ENCODE peak calls at places on chromosomes 2 and 18, in seven cellular contexts. One of them, this sample, is unnamed.

GRCh38 chr2:63658176-63658968 is 69.6 kb downstream of the MDH1 start:
- DNase-seq in glutamatergic neuron: no peak
- DNase-seq in colonic mucosa: no peak
- DNase-seq in thoracic aorta: no peak
- DNase-seq in esophagus squamous epithelium: no peak
- DNase-seq in A549: no peak
- DNase-seq in AG04450: no peak
- DNase-seq in this sample: no peak

GRCh38 chr2:2912731-2913130 is 464.9 kb downstream of the EIPR1 start:
- DNase-seq in colonic mucosa: no peak
- DNase-seq in thoracic aorta: no peak
- DNase-seq in glutamatergic neuron: no peak
- DNase-seq in A549: no peak
- DNase-seq in esophagus squamous epithelium: no peak
- DNase-seq in AG04450: no peak
- DNase-seq in this sample: no peak

GRCh38 chr2:226984461-226985226 is 148.8 kb downstream of the RHBDD1 start:
- DNase-seq in A549: no peak
- DNase-seq in thoracic aorta: no peak
- DNase-seq in esophagus squamous epithelium: no peak
- DNase-seq in glutamatergic neuron: no peak
- DNase-seq in colonic mucosa: no peak
- DNase-seq in AG04450: no peak
- DNase-seq in this sample: no peak

GRCh38 chr18:63956755-63957154 is 7.7 kb downstream of the HMSD start:
- DNase-seq in AG04450: no peak
- DNase-seq in esophagus squamous epithelium: no peak
- DNase-seq in colonic mucosa: no peak
- DNase-seq in thoracic aorta: no peak
- DNase-seq in glutamatergic neuron: no peak
- DNase-seq in A549: no peak
- DNase-seq in this sample: peak; percentile 13

GRCh38 chr2:146879882-146880281 is 964.9 kb upstream of the ACVR2A start:
- DNase-seq in A549: no peak
- DNase-seq in colonic mucosa: no peak
- DNase-seq in esophagus squamous epithelium: no peak
- DNase-seq in glutamatergic neuron: no peak
- DNase-seq in AG04450: no peak
- DNase-seq in thoracic aorta: no peak
- DNase-seq in this sample: no peak

GRCh38 chr18:54877076-54877475 is 48.8 kb downstream of the RAB27B start:
- DNase-seq in glutamatergic neuron: no peak
- DNase-seq in thoracic aorta: no peak
- DNase-seq in A549: no peak
- DNase-seq in AG04450: no peak
- DNase-seq in esophagus squamous epithelium: no peak
- DNase-seq in colonic mucosa: no peak
- DNase-seq in this sample: no peak

GRCh38 chr2:191565647-191566198 is 112.2 kb upstream of the NABP1 start:
- DNase-seq in AG04450: no peak
- DNase-seq in esophagus squamous epithelium: no peak
- DNase-seq in A549: no peak
- DNase-seq in colonic mucosa: no peak
- DNase-seq in glutamatergic neuron: no peak
- DNase-seq in thoracic aorta: no peak
- DNase-seq in this sample: no peak

GRCh38 chr2:98634406-98635092 is 26.2 kb downstream of the UNC50 start:
- DNase-seq in colonic mucosa: no peak
- DNase-seq in AG04450: no peak
- DNase-seq in thoracic aorta: no peak
- DNase-seq in glutamatergic neuron: peak; percentile 54
- DNase-seq in esophagus squamous epithelium: no peak
- DNase-seq in A549: peak; percentile 29
- DNase-seq in this sample: peak; percentile 11

GRCh38 chr2:128457716-128458115 is 139.0 kb upstream of the HS6ST1 start:
- DNase-seq in A549: no peak
- DNase-seq in AG04450: no peak
- DNase-seq in esophagus squamous epithelium: no peak
- DNase-seq in glutamatergic neuron: no peak
- DNase-seq in colonic mucosa: no peak
- DNase-seq in thoracic aorta: no peak
- DNase-seq in this sample: no peak

GRCh38 chr2:173834124-173834523 is 131.0 kb downstream of the SP3 start:
- DNase-seq in A549: no peak
- DNase-seq in thoracic aorta: no peak
- DNase-seq in colonic mucosa: no peak
- DNase-seq in glutamatergic neuron: no peak
- DNase-seq in esophagus squamous epithelium: no peak
- DNase-seq in AG04450: no peak
- DNase-seq in this sample: no peak

GRCh38 chr18:51039138-51040112 is 9.4 kb downstream of the SMAD4 start:
- DNase-seq in esophagus squamous epithelium: no peak
- DNase-seq in colonic mucosa: peak; percentile 25
- DNase-seq in glutamatergic neuron: no peak
- DNase-seq in A549: no peak
- DNase-seq in AG04450: no peak
- DNase-seq in thoracic aorta: no peak
- DNase-seq in this sample: no peak

GRCh38 chr2:200300650-200301314 is 5.7 kb upstream of the SPATS2L start:
- DNase-seq in esophagus squamous epithelium: no peak
- DNase-seq in glutamatergic neuron: no peak
- DNase-seq in AG04450: no peak
- DNase-seq in thoracic aorta: no peak
- DNase-seq in colonic mucosa: no peak
- DNase-seq in A549: peak; percentile 77
- DNase-seq in this sample: peak; percentile 97

GRCh38 chr18:77132369-77133050 is at the start of gene MBP:
- DNase-seq in thoracic aorta: no peak
- DNase-seq in colonic mucosa: peak; percentile 90
- DNase-seq in A549: peak; percentile 45
- DNase-seq in AG04450: no peak
- DNase-seq in glutamatergic neuron: peak; percentile 74
- DNase-seq in esophagus squamous epithelium: peak; percentile 11
- DNase-seq in this sample: peak; percentile 34

GRCh38 chr2:9306910-9307309 is 100.3 kb downstream of the ASAP2 start:
- DNase-seq in A549: no peak
- DNase-seq in colonic mucosa: no peak
- DNase-seq in glutamatergic neuron: peak; percentile 15
- DNase-seq in thoracic aorta: no peak
- DNase-seq in AG04450: no peak
- DNase-seq in esophagus squamous epithelium: no peak
- DNase-seq in this sample: peak; percentile 69

GRCh38 chr2:134401081-134401497 is 147.2 kb downstream of the MGAT5 start:
- DNase-seq in esophagus squamous epithelium: no peak
- DNase-seq in glutamatergic neuron: no peak
- DNase-seq in colonic mucosa: no peak
- DNase-seq in thoracic aorta: no peak
- DNase-seq in A549: no peak
- DNase-seq in AG04450: no peak
- DNase-seq in this sample: no peak

GRCh38 chr18:30915336-30915988 is 127.1 kb downstream of the DSC3 start:
- DNase-seq in A549: peak; percentile 22
- DNase-seq in colonic mucosa: no peak
- DNase-seq in AG04450: no peak
- DNase-seq in thoracic aorta: no peak
- DNase-seq in glutamatergic neuron: no peak
- DNase-seq in esophagus squamous epithelium: no peak
- DNase-seq in this sample: no peak

GRCh38 chr18:21145371-21145770 is 33.8 kb upstream of the ROCK1 start:
- DNase-seq in A549: no peak
- DNase-seq in AG04450: no peak
- DNase-seq in thoracic aorta: no peak
- DNase-seq in glutamatergic neuron: no peak
- DNase-seq in colonic mucosa: no peak
- DNase-seq in esophagus squamous epithelium: no peak
- DNase-seq in this sample: peak; percentile 26

GRCh38 chr2:99697811-99698568 is 208.2 kb upstream of the REV1 start:
- DNase-seq in thoracic aorta: no peak
- DNase-seq in colonic mucosa: no peak
- DNase-seq in esophagus squamous epithelium: no peak
- DNase-seq in A549: no peak
- DNase-seq in glutamatergic neuron: no peak
- DNase-seq in AG04450: peak; percentile 93
- DNase-seq in this sample: peak; percentile 7

GRCh38 chr18:36424741-36425142 is 127.2 kb downstream of the FHOD3 start:
- DNase-seq in esophagus squamous epithelium: no peak
- DNase-seq in AG04450: no peak
- DNase-seq in A549: peak; percentile 4
- DNase-seq in colonic mucosa: no peak
- DNase-seq in thoracic aorta: no peak
- DNase-seq in glutamatergic neuron: no peak
- DNase-seq in this sample: no peak

GRCh38 chr2:80122675-80123074 is 181.9 kb downstream of the LRRTM1 start:
- DNase-seq in A549: no peak
- DNase-seq in colonic mucosa: no peak
- DNase-seq in thoracic aorta: no peak
- DNase-seq in esophagus squamous epithelium: no peak
- DNase-seq in AG04450: no peak
- DNase-seq in glutamatergic neuron: no peak
- DNase-seq in this sample: no peak

GRCh38 chr2:86050301-86050700 is 55.4 kb downstream of the POLR1A start:
- DNase-seq in colonic mucosa: no peak
- DNase-seq in AG04450: no peak
- DNase-seq in esophagus squamous epithelium: no peak
- DNase-seq in thoracic aorta: no peak
- DNase-seq in A549: no peak
- DNase-seq in glutamatergic neuron: no peak
- DNase-seq in this sample: no peak

GRCh38 chr2:152924722-152925121 is 206.3 kb downstream of the ARL6IP6 start:
- DNase-seq in esophagus squamous epithelium: no peak
- DNase-seq in A549: no peak
- DNase-seq in AG04450: no peak
- DNase-seq in colonic mucosa: no peak
- DNase-seq in glutamatergic neuron: no peak
- DNase-seq in thoracic aorta: no peak
- DNase-seq in this sample: peak; percentile 56

GRCh38 chr2:69386789-69387734 is at the start of gene GFPT1:
- DNase-seq in thoracic aorta: peak; percentile 72
- DNase-seq in AG04450: peak; percentile 83
- DNase-seq in A549: peak; percentile 95
- DNase-seq in glutamatergic neuron: peak; percentile 95
- DNase-seq in colonic mucosa: peak; percentile 96
- DNase-seq in esophagus squamous epithelium: peak; percentile 64
- DNase-seq in this sample: peak; percentile 84
- TF ChIP-seq CTCF in thoracic aorta: no peak
- TF ChIP-seq CTCF in AG04450: no peak
- TF ChIP-seq CTCF in A549: no peak
- TF ChIP-seq CTCF in glutamatergic neuron: no peak
- TF ChIP-seq CTCF in colonic mucosa: no peak
- TF ChIP-seq CTCF in esophagus squamous epithelium: no peak
- TF ChIP-seq CTCF in this sample: no peak

DNA sequence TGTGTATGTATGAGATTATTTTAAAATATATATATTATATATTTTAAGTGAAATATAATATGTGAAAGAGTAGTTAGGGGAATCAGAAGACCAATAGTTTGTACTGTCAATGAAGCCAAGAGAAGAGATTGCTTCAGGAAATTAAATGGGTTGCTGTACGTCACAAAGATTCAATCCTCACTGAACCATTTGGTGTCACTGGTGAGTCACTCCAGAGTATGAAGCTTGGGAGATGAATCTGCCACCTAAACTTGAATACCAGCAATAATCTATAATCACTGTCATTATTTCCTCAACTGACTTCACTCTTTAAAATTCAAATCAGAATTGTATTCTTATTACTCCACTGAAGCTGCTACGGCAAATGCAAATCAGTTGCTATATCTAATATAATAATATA is 41.9 kb upstream of the SCN9A start:
- DNase-seq in glutamatergic neuron: no peak
- DNase-seq in thoracic aorta: no peak
- DNase-seq in esophagus squamous epithelium: no peak
- DNase-seq in A549: peak; percentile 58
- DNase-seq in colonic mucosa: no peak
- DNase-seq in AG04450: no peak
- DNase-seq in this sample: no peak
- TF ChIP-seq CTCF in glutamatergic neuron: no peak
- TF ChIP-seq CTCF in thoracic aorta: no peak
- TF ChIP-seq CTCF in esophagus squamous epithelium: no peak
- TF ChIP-seq CTCF in A549: no peak
- TF ChIP-seq CTCF in colonic mucosa: no peak
- TF ChIP-seq CTCF in AG04450: no peak
- TF ChIP-seq CTCF in this sample: peak; percentile 39

GRCh38 chr18:53004798-53005197 is 664.8 kb downstream of the DCC start:
- DNase-seq in colonic mucosa: no peak
- DNase-seq in esophagus squamous epithelium: no peak
- DNase-seq in glutamatergic neuron: no peak
- DNase-seq in A549: no peak
- DNase-seq in thoracic aorta: no peak
- DNase-seq in AG04450: no peak
- DNase-seq in this sample: no peak
- TF ChIP-seq CTCF in colonic mucosa: no peak
- TF ChIP-seq CTCF in esophagus squamous epithelium: no peak
- TF ChIP-seq CTCF in glutamatergic neuron: no peak
- TF ChIP-seq CTCF in A549: no peak
- TF ChIP-seq CTCF in thoracic aorta: no peak
- TF ChIP-seq CTCF in AG04450: no peak
- TF ChIP-seq CTCF in this sample: no peak

DNA sequence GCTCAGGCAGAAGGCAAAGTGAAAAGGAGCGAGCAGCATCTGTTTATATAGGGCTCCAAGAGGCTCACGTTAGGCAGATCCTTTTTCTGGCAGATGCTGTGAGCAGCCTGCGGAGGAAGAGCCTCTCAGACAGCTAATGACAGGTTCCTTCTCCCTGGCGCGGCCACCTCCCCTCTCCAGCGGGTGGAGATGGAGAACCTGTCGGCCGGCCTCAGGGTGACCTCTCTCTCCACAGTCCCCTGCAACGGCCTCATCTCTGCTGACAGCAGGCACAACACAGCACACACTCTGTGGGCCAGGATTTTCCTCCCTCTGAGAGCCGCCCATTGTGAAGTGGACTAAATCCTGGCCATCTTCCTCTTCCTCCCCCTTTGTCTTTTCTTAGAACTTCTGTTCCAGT is 119.8 kb downstream of the PRKCE start:
- DNase-seq in thoracic aorta: no peak
- DNase-seq in AG04450: no peak
- DNase-seq in esophagus squamous epithelium: no peak
- DNase-seq in A549: no peak
- DNase-seq in colonic mucosa: no peak
- DNase-seq in glutamatergic neuron: peak; percentile 70
- DNase-seq in this sample: no peak
- TF ChIP-seq CTCF in thoracic aorta: no peak
- TF ChIP-seq CTCF in AG04450: no peak
- TF ChIP-seq CTCF in esophagus squamous epithelium: no peak
- TF ChIP-seq CTCF in A549: no peak
- TF ChIP-seq CTCF in colonic mucosa: no peak
- TF ChIP-seq CTCF in glutamatergic neuron: no peak
- TF ChIP-seq CTCF in this sample: no peak

This sample was measured in foreskin keratinocyte.